ENCODE peak calls at places on chromosome 16, in eight cellular contexts. C is CD8-positive, alpha-beta memory T cell; T is stomach; V is iPS DF 6.9; A is left ventricle myocardium inferior; O is transverse colon; E is hepatocyte; R is A673. B is an unnamed sample. For H3K4me1, the result is how much of the 10 kb centered on the place peaks cover.

GRCh38 chr16:89052191-89052787 is 41.4 kb upstream of the ACSF3 start:
- DNase-seq in V (no peak), A (no peak), R (no peak), O (peak), E (no peak), C (no peak), T (peak), B (no peak)

GRCh38 chr16:29710227-29711219 is 31.5 kb downstream of the QPRT start:
- DNase-seq in T (no peak), C (peak), O (no peak), R (peak), V (no peak), E (peak), A (no peak), B (peak)

GRCh38 chr16:53785044-53785443 is 81.1 kb downstream of the FTO start:
- DNase-seq in A (no peak), O (no peak), V (no peak), E (no peak), T (no peak), R (peak), C (no peak), B (peak)

GRCh38 chr16:78311831-78312230 is 212.4 kb downstream of the WWOX start:
- DNase-seq in A (no peak), T (no peak), E (no peak), R (no peak), V (no peak), O (no peak), C (no peak), B (no peak)

GRCh38 chr16:64589836-64590235 is 532.0 kb downstream of the CDH11 start:
- DNase-seq in T (no peak), E (no peak), O (no peak), V (no peak), C (no peak), R (no peak), A (no peak), B (peak)

GRCh38 chr16:54286330-54287017 is at the start of gene IRX3:
- DNase-seq in O (peak), A (peak), T (peak), R (peak), C (no peak), E (peak), V (no peak), B (peak)

GRCh38 chr16:65059421-65059980 is 62.4 kb downstream of the CDH11 start:
- DNase-seq in T (no peak), V (no peak), R (no peak), A (no peak), O (no peak), E (no peak), C (no peak), B (no peak)

GRCh38 chr16:74999683-75000480 is 1.1 kb downstream of the ZNRF1 start:
- DNase-seq in V (no peak), E (peak), O (peak), C (peak), T (peak), R (peak), A (peak), B (peak)

GRCh38 chr16:65698943-65699342 is 577.1 kb upstream of the CDH11 start:
- DNase-seq in C (no peak), V (no peak), O (no peak), R (peak), E (peak), T (no peak), A (no peak), B (peak)

GRCh38 chr16:30482366-30482765 is 9.8 kb downstream of the ITGAL start:
- DNase-seq in C (no peak), R (no peak), V (no peak), T (no peak), O (no peak), E (no peak), A (no peak), B (no peak)

GRCh38 chr16:58850019-58850626 is 116.0 kb upstream of the GOT2 start:
- DNase-seq in V (no peak), A (no peak), R (no peak), T (no peak), C (no peak), E (no peak), O (no peak), B (no peak)

GRCh38 chr16:21524068-21524751 is 75.2 kb upstream of the METTL9 start:
- DNase-seq in T (no peak), C (no peak), V (no peak), O (no peak), R (no peak), A (no peak), E (no peak), B (no peak)

GRCh38 chr16:8590161-8590688 is at the start of gene TMEM114:
- DNase-seq in T (no peak), C (no peak), R (peak), O (no peak), E (no peak), V (no peak), A (no peak), B (no peak)

GRCh38 chr16:8926827-8927226 is 36.9 kb downstream of the USP7 start:
- DNase-seq in E (no peak), O (peak), A (no peak), V (no peak), T (no peak), C (no peak), R (no peak), B (no peak)

GRCh38 chr16:67164599-67165061 is at the start of gene HSF4:
- DNase-seq in O (peak), C (no peak), R (no peak), E (peak), T (peak), V (no peak), A (peak), B (peak)

GRCh38 chr16:31270795-31271194 is 11.0 kb downstream of the ITGAM start:
- DNase-seq in R (no peak), T (no peak), C (no peak), O (no peak), V (no peak), E (no peak), A (no peak), B (no peak)

GRCh38 chr16:79970551-79971236 is 370.2 kb upstream of the MAF start:
- DNase-seq in C (no peak), O (peak), R (peak), T (no peak), A (peak), E (peak), V (no peak), B (peak)

GRCh38 chr16:67922740-67923139 is 8.9 kb downstream of the CTRL start:
- DNase-seq in A (no peak), V (no peak), O (no peak), C (no peak), R (no peak), T (no peak), E (no peak), B (no peak)

GRCh38 chr16:31409433-31409832 is 16.3 kb downstream of the ITGAD start:
- DNase-seq in V (no peak), C (no peak), O (no peak), E (no peak), A (no peak), T (no peak), R (no peak), B (peak)

GRCh38 chr16:29894352-29894751 is 5.0 kb downstream of the SEZ6L2 start:
- DNase-seq in T (no peak), C (no peak), R (no peak), E (no peak), V (no peak), O (no peak), A (no peak), B (no peak)

GRCh38 chr16:8869212-8869987 is 594 bp upstream of the CARHSP1 start:
- DNase-seq in E (peak), V (no peak), R (peak), T (no peak), O (no peak), C (no peak), A (no peak), B (no peak)

GRCh38 chr16:83021049-83021448 is 394.3 kb downstream of the CDH13 start:
- DNase-seq in R (no peak), C (no peak), V (no peak), E (no peak), O (no peak), T (no peak), A (no peak), B (no peak)

GRCh38 chr16:19116711-19117449 is 3.1 kb downstream of the ITPRIPL2 start:
- DNase-seq in R (no peak), A (no peak), C (no peak), T (no peak), V (no peak), E (no peak), O (no peak), B (peak)
- H3K4me1 ChIP-seq in R (under half), A (half or more), C (under half), T (half or more), V (under half), E (under half), O (half or more), B (half or more)

GRCh38 chr16:27853651-27854050 is 209.9 kb downstream of the GSG1L start:
- DNase-seq in E (no peak), V (no peak), O (no peak), R (no peak), T (no peak), A (no peak), C (no peak), B (no peak)
- H3K4me1 ChIP-seq in E (under half), V (under half), O (under half), R (under half), T (under half), A (under half), C (under half), B (under half)

GRCh38 chr16:11737678-11738077 is 5.0 kb downstream of the TXNDC11 start:
- DNase-seq in E (no peak), T (no peak), O (no peak), V (no peak), A (no peak), R (no peak), C (no peak), B (no peak)

GRCh38 chr16:11736903-11737302 is 5.8 kb downstream of the TXNDC11 start:
- DNase-seq in E (no peak), C (no peak), R (no peak), T (no peak), A (no peak), O (peak), V (no peak), B (no peak)

GRCh38 chr16:11735801-11736200 is 6.9 kb downstream of the TXNDC11 start:
- DNase-seq in T (no peak), R (no peak), O (no peak), V (no peak), E (no peak), C (no peak), A (no peak), B (no peak)

GRCh38 chr16:11734025-11734652 is 8.5 kb downstream of the TXNDC11 start:
- DNase-seq in R (no peak), O (peak), E (no peak), T (no peak), C (no peak), V (no peak), A (peak), B (no peak)

DNA sequence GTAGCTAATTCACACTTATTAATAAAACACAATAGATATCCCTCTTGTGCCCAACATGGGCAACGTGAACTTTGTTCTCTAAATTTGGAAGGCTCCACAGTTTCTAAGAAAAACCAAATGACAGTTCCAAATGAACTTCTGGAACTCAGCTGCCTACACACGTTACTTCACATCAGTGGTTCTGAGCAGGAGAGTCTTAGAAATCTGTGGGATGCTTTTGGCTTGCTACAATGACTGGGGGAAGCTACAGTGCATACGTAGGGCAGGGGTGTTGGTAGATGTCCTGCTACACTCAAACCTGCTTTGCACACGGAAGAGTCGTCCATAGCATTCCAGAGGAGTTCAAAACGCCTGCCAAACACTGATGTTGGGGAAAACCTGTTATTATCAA is 8.0 kb downstream of the TXNDC11 start:
- DNase-seq in O (no peak), C (no peak), A (no peak), R (no peak), V (no peak), T (no peak), E (no peak), B (no peak)
- H3K4me1 ChIP-seq in O (under half), C (under half), A (half or more), R (under half), V (under half), T (half or more), E (under half), B (under half)

GRCh38 chr16:52501746-52502145 is 45.2 kb downstream of the TOX3 start:
- DNase-seq in V (no peak), E (no peak), A (no peak), T (no peak), O (no peak), R (no peak), C (no peak), B (no peak)
- H3K4me1 ChIP-seq in V (under half), E (under half), A (under half), T (under half), O (under half), R (under half), C (under half), B (under half)

DNA sequence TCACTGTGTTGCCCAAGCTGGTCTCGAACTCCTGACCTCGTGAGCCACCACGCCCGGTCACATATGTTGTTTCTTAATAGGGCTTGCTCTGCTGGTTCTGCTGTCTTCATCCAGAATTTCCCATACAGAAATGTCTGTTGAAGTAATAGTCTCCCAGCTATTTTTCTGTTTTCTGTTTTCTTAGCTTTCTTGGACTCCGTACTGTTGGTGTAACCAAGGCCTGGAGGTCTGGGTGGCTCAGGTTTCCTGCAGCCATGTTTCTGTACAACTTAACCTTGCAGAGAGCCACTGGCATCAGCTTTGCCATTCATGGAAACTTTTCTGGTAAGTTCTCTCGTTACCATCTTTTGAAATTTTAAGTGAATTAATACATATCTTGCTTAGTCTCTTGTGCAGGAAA is 2.8 kb downstream of the SF3B3 start:
- DNase-seq in T (no peak), A (no peak), R (no peak), V (no peak), O (no peak), E (no peak), C (no peak), B (peak)
- H3K4me1 ChIP-seq in T (under half), A (half or more), R (under half), V (under half), O (half or more), E (under half), C (half or more), B (under half)

B was measured in adipocyte.